ENCODE peak calls at places on chromosomes 5 and 9, in seven cellular contexts. V, D, Q, O, H, I and E are unnamed samples.
A peak's percentile ranks its signal among the peaks of the same experiment; 100 is the strongest.

GRCh38 chr5:132385321-132386105 is 16.0 kb downstream of the SLC22A5 start:
- DNase-seq in I (no peak), Q (peak; percentile 50), H (no peak), O (peak; percentile 65), D (peak; percentile 80), V (peak; percentile 92), E (peak; percentile 29)

GRCh38 chr9:77839459-77840140 is 191.5 kb upstream of the GNA14 start:
- DNase-seq in V (peak; percentile 67), I (no peak), D (no peak), O (no peak), H (no peak), Q (no peak), E (no peak)

GRCh38 chr9:116663588-116663987 is 23.5 kb upstream of the TRIM32 start:
- DNase-seq in O (no peak), H (no peak), D (no peak), Q (no peak), V (no peak), I (no peak), E (no peak)

GRCh38 chr5:10364186-10364689 is 10.7 kb downstream of the MARCHF6 start:
- DNase-seq in I (no peak), D (no peak), O (no peak), Q (no peak), H (peak; percentile 7), V (no peak), E (no peak)

GRCh38 chr5:127876384-127876783 is 173.2 kb downstream of the CCDC192 start:
- DNase-seq in I (no peak), O (no peak), H (no peak), D (no peak), Q (no peak), V (no peak), E (no peak)

GRCh38 chr9:132201139-132201538 is 39.3 kb downstream of the NTNG2 start:
- DNase-seq in H (no peak), O (no peak), D (no peak), I (no peak), V (peak; percentile 85), Q (no peak), E (no peak)

GRCh38 chr5:41575110-41575779 is 64.8 kb upstream of the PLCXD3 start:
- DNase-seq in D (no peak), O (peak; percentile 32), Q (peak; percentile 49), V (no peak), I (no peak), H (no peak), E (peak; percentile 8)

GRCh38 chr9:134287591-134288518 is 38.4 kb upstream of the RXRA start:
- DNase-seq in I (no peak), V (peak; percentile 75), O (peak; percentile 55), Q (peak; percentile 45), D (no peak), H (no peak), E (peak; percentile 18)

GRCh38 chr5:154159343-154159742 is 31.2 kb upstream of the GALNT10 start:
- DNase-seq in I (no peak), H (no peak), O (no peak), D (no peak), Q (no peak), V (peak; percentile 77), E (no peak)

GRCh38 chr9:71647094-71647591 is 121.2 kb downstream of the CEMIP2 start:
- DNase-seq in D (peak; percentile 11), H (no peak), I (no peak), O (no peak), Q (no peak), V (peak; percentile 83), E (no peak)

GRCh38 chr5:173487296-173487695 is 129.2 kb downstream of the BOD1 start:
- DNase-seq in Q (no peak), H (no peak), V (no peak), O (no peak), I (no peak), D (no peak), E (no peak)

GRCh38 chr9:132673355-132673754 is 3.1 kb downstream of the GTF3C4 start:
- DNase-seq in V (peak; percentile 85), D (peak; percentile 24), Q (peak; percentile 30), I (no peak), O (no peak), H (no peak), E (no peak)

GRCh38 chr9:113221800-113222481 is 597 bp downstream of the SLC31A1 start:
- DNase-seq in H (no peak), V (peak; percentile 57), I (no peak), Q (no peak), O (no peak), D (no peak), E (peak; percentile 17)

GRCh38 chr5:103842936-103843335 is 280.3 kb upstream of the NUDT12 start:
- DNase-seq in D (no peak), O (no peak), Q (no peak), I (no peak), H (no peak), V (no peak), E (no peak)

GRCh38 chr5:1110930-1111726 is 735 bp downstream of the SLC12A7 start:
- DNase-seq in V (peak; percentile 97), D (peak; percentile 38), O (no peak), I (no peak), H (peak; percentile 8), Q (peak; percentile 74), E (no peak)

GRCh38 chr5:35338169-35338476 is 107.8 kb upstream of the PRLR start:
- DNase-seq in H (no peak), Q (no peak), V (no peak), D (no peak), O (no peak), I (no peak), E (no peak)

GRCh38 chr5:170306381-170306790 is 8.8 kb upstream of the LCP2 start:
- DNase-seq in O (peak; percentile 68), V (peak; percentile 95), D (no peak), Q (no peak), I (no peak), H (no peak), E (no peak)

GRCh38 chr5:67003906-67004729 is 192.5 kb downstream of the CD180 start:
- DNase-seq in V (peak; percentile 89), O (peak; percentile 84), I (no peak), H (peak; percentile 95), Q (peak; percentile 72), D (peak; percentile 92), E (peak; percentile 74)

GRCh38 chr9:114117996-114118830 is 19.1 kb upstream of the KIF12 start:
- DNase-seq in Q (no peak), D (no peak), O (no peak), H (no peak), V (peak; percentile 32), I (no peak), E (no peak)

GRCh38 chr5:125798311-125798710 is 624.9 kb upstream of the GRAMD2B start:
- DNase-seq in I (no peak), V (peak; percentile 42), D (no peak), O (no peak), Q (peak; percentile 40), H (no peak), E (no peak)

GRCh38 chr5:82808960-82809359 is 268.2 kb downstream of the TMEM167A start:
- DNase-seq in H (no peak), D (no peak), Q (no peak), V (no peak), O (no peak), I (no peak), E (no peak)

GRCh38 chr5:174532453-174533126 is 191.8 kb upstream of the MSX2 start:
- DNase-seq in O (peak; percentile 85), H (no peak), I (no peak), V (peak; percentile 80), D (no peak), Q (peak; percentile 89), E (peak; percentile 86)

GRCh38 chr9:447230-448025 is 232.8 kb downstream of the DOCK8 start:
- DNase-seq in O (no peak), Q (no peak), I (no peak), D (peak; percentile 86), V (no peak), H (no peak), E (no peak)

GRCh38 chr9:112863214-112863613 is 27.5 kb downstream of the SLC46A2 start:
- DNase-seq in I (peak; percentile 18), Q (no peak), H (peak; percentile 27), V (no peak), D (no peak), O (no peak), E (no peak)

GRCh38 chr5:134572811-134573210 is 47.3 kb downstream of the JADE2 start:
- DNase-seq in I (no peak), H (no peak), O (no peak), Q (no peak), D (no peak), V (peak; percentile 80), E (no peak)

GRCh38 chr9:35519697-35520403 is 29.9 kb downstream of the RUSC2 start:
- DNase-seq in I (no peak), D (no peak), Q (no peak), O (no peak), H (no peak), V (no peak), E (no peak)

GRCh38 chr5:149999866-150000260 is 591 bp downstream of the TIGD6 start:
- DNase-seq in H (no peak), V (no peak), Q (no peak), O (no peak), D (no peak), I (no peak), E (no peak)

GRCh38 chr5:142402752-142403318 is 78.0 kb upstream of the SPRY4 start:
- DNase-seq in D (no peak), O (no peak), Q (no peak), H (no peak), V (no peak), I (no peak), E (no peak)

GRCh38 chr9:78131969-78132687 is 100.5 kb upstream of the GNAQ start:
- DNase-seq in O (no peak), H (peak; percentile 59), I (no peak), D (no peak), V (peak; percentile 18), Q (no peak), E (no peak)

GRCh38 chr9:93827545-93828330 is 127.4 kb downstream of the BARX1 start:
- DNase-seq in D (peak; percentile 18), V (peak; percentile 99), Q (peak; percentile 83), H (no peak), I (no peak), O (peak; percentile 64), E (peak; percentile 61)

GRCh38 chr5:31770157-31770556 is 131.2 kb downstream of the PDZD2 start:
- DNase-seq in D (no peak), O (no peak), I (no peak), Q (peak; percentile 25), H (no peak), V (no peak), E (no peak)

GRCh38 chr5:50751064-50751657 is 84.7 kb downstream of the PARP8 start:
- DNase-seq in Q (peak; percentile 74), I (peak; percentile 23), V (no peak), D (peak; percentile 65), H (no peak), O (peak; percentile 21), E (peak; percentile 53)

GRCh38 chr9:126111556-126111955 is 215.1 kb upstream of the MVB12B start:
- DNase-seq in D (no peak), H (no peak), Q (no peak), I (no peak), V (no peak), O (no peak), E (no peak)

GRCh38 chr9:33143241-33143642 is 23.9 kb downstream of the B4GALT1 start:
- DNase-seq in D (no peak), Q (no peak), H (no peak), V (peak; percentile 68), I (no peak), O (no peak), E (no peak)